ENCODE peak calls at places on chromosomes 12 and 14, in eight cellular contexts. J is D341Med, N is occipital lobe, L is foreskin fibroblast, U is HCT116, B is SK-N-SH, M is fibroblast of mammary gland, Q is NCI-H1694 treated with DMSO at 0.1 percent for 48 hours. X is an unnamed sample.

GRCh38 chr12:87930033-87930432 is 99.2 kb downstream of the C12orf50 start:
- DNase-seq in M (peak; percentile 63), Q (peak; percentile 23), L (peak; percentile 38), J (no peak), U (no peak), B (no peak), N (no peak), X (peak; percentile 88)

GRCh38 chr12:3275171-3276041 is 198.2 kb downstream of the TSPAN9 start:
- DNase-seq in J (peak; percentile 91), N (peak; percentile 50), U (peak; percentile 24), B (peak; percentile 91), L (peak; percentile 58), Q (peak; percentile 56), M (peak; percentile 59), X (peak; percentile 56)

GRCh38 chr14:98953544-98954346 is 318.3 kb downstream of the BCL11B start:
- DNase-seq in Q (no peak), B (no peak), L (peak; percentile 12), J (no peak), N (no peak), U (no peak), M (peak; percentile 82), X (peak; percentile 79)

GRCh38 chr12:33330940-33331339 is 108.7 kb downstream of the SYT10 start:
- DNase-seq in M (no peak), L (no peak), U (no peak), N (no peak), B (no peak), Q (no peak), J (no peak), X (no peak)

GRCh38 chr12:54195736-54196347 is 7.1 kb upstream of the SMUG1 start:
- DNase-seq in M (peak; percentile 53), N (no peak), L (peak; percentile 48), U (no peak), Q (no peak), J (no peak), B (peak; percentile 54), X (peak; percentile 76)

GRCh38 chr14:63542231-63542999 is 762 bp downstream of the PPP2R5E start:
- DNase-seq in N (no peak), B (peak; percentile 62), L (no peak), M (no peak), Q (no peak), J (peak; percentile 64), U (no peak), X (peak; percentile 21)

GRCh38 chr14:93464271-93464670 is 33.5 kb downstream of the UNC79 start:
- DNase-seq in M (no peak), L (no peak), U (no peak), Q (no peak), J (no peak), N (no peak), B (peak; percentile 42), X (no peak)

GRCh38 chr12:113040722-113041168 is 15.8 kb upstream of the DTX1 start:
- DNase-seq in L (peak; percentile 85), J (no peak), N (no peak), Q (no peak), U (peak; percentile 59), B (no peak), M (peak; percentile 94), X (peak; percentile 47)

GRCh38 chr12:57127101-57127709 is 1.1 kb upstream of the LRP1 start:
- DNase-seq in B (peak; percentile 67), N (peak; percentile 28), L (no peak), Q (no peak), J (peak; percentile 72), U (peak; percentile 68), M (no peak), X (peak; percentile 64)

GRCh38 chr14:21924479-21924878 is 250.9 kb upstream of the OR4E1 start:
- DNase-seq in U (no peak), B (no peak), J (no peak), M (no peak), L (no peak), N (no peak), Q (no peak), X (no peak)

GRCh38 chr14:35215110-35215872 is 76.9 kb upstream of the PSMA6 start:
- DNase-seq in M (peak; percentile 78), L (peak; percentile 42), N (no peak), U (peak; percentile 38), B (no peak), J (no peak), Q (no peak), X (peak; percentile 83)

GRCh38 chr14:100474176-100474575 is 113.0 kb downstream of the BEGAIN start:
- DNase-seq in B (no peak), M (no peak), J (no peak), L (no peak), Q (no peak), U (no peak), N (no peak), X (no peak)

X was measured in fibroblast of lung.